ENCODE peak calls at places on chromosomes 11 and 22, in nine cellular contexts. One of them, this sample, is unnamed.

GRCh38 chr11:2420502-2421225 is 20.1 kb downstream of the TSSC4 start:
- DNase-seq in sigmoid colon: peak
- DNase-seq in upper lobe of left lung: peak
- DNase-seq in GM23338: peak
- DNase-seq in stomach: peak
- DNase-seq in prostate gland: peak
- DNase-seq in spleen: peak
- DNase-seq in SK-N-SH: peak
- DNase-seq in transverse colon: peak
- DNase-seq in this sample: no peak

GRCh38 chr11:1501421-1502167 is 15.0 kb upstream of the MOB2 start:
- DNase-seq in stomach: no peak
- DNase-seq in SK-N-SH: no peak
- DNase-seq in spleen: peak
- DNase-seq in upper lobe of left lung: peak
- DNase-seq in transverse colon: no peak
- DNase-seq in sigmoid colon: no peak
- DNase-seq in GM23338: no peak
- DNase-seq in prostate gland: no peak
- DNase-seq in this sample: no peak

GRCh38 chr22:24768537-24769374 is 5.8 kb downstream of the PIWIL3 start:
- DNase-seq in GM23338: peak
- DNase-seq in prostate gland: peak
- DNase-seq in SK-N-SH: peak
- DNase-seq in sigmoid colon: peak
- DNase-seq in stomach: peak
- DNase-seq in upper lobe of left lung: no peak
- DNase-seq in spleen: no peak
- DNase-seq in transverse colon: peak
- DNase-seq in this sample: peak

GRCh38 chr22:36333632-36334031 is 54.1 kb downstream of the MYH9 start:
- DNase-seq in SK-N-SH: no peak
- DNase-seq in transverse colon: no peak
- DNase-seq in GM23338: no peak
- DNase-seq in sigmoid colon: no peak
- DNase-seq in stomach: peak
- DNase-seq in prostate gland: peak
- DNase-seq in upper lobe of left lung: no peak
- DNase-seq in spleen: no peak
- DNase-seq in this sample: no peak

GRCh38 chr11:61035086-61035835 is 63.8 kb downstream of the CD6 start:
- DNase-seq in transverse colon: no peak
- DNase-seq in GM23338: no peak
- DNase-seq in SK-N-SH: no peak
- DNase-seq in sigmoid colon: peak
- DNase-seq in spleen: peak
- DNase-seq in stomach: no peak
- DNase-seq in prostate gland: no peak
- DNase-seq in upper lobe of left lung: no peak
- DNase-seq in this sample: no peak

GRCh38 chr11:32615422-32615821 is 31.8 kb downstream of the EIF3M start:
- DNase-seq in sigmoid colon: no peak
- DNase-seq in GM23338: peak
- DNase-seq in spleen: no peak
- DNase-seq in SK-N-SH: no peak
- DNase-seq in prostate gland: no peak
- DNase-seq in stomach: no peak
- DNase-seq in upper lobe of left lung: no peak
- DNase-seq in transverse colon: no peak
- DNase-seq in this sample: no peak

GRCh38 chr11:76155455-76156232 is 50.7 kb downstream of the WNT11 start:
- DNase-seq in spleen: no peak
- DNase-seq in SK-N-SH: peak
- DNase-seq in transverse colon: no peak
- DNase-seq in GM23338: no peak
- DNase-seq in sigmoid colon: no peak
- DNase-seq in stomach: no peak
- DNase-seq in upper lobe of left lung: no peak
- DNase-seq in prostate gland: no peak
- DNase-seq in this sample: no peak

GRCh38 chr22:24894220-24894975 is 52.1 kb downstream of the LHFPL7 start:
- DNase-seq in upper lobe of left lung: no peak
- DNase-seq in GM23338: peak
- DNase-seq in stomach: peak
- DNase-seq in transverse colon: peak
- DNase-seq in spleen: no peak
- DNase-seq in sigmoid colon: peak
- DNase-seq in SK-N-SH: peak
- DNase-seq in prostate gland: peak
- DNase-seq in this sample: peak

GRCh38 chr11:73995247-73995646 is 12.6 kb upstream of the UCP2 start:
- DNase-seq in stomach: no peak
- DNase-seq in GM23338: no peak
- DNase-seq in transverse colon: no peak
- DNase-seq in prostate gland: no peak
- DNase-seq in spleen: no peak
- DNase-seq in SK-N-SH: no peak
- DNase-seq in sigmoid colon: no peak
- DNase-seq in upper lobe of left lung: no peak
- DNase-seq in this sample: no peak

GRCh38 chr11:1510928-1511327 is 24.3 kb upstream of the MOB2 start:
- DNase-seq in stomach: no peak
- DNase-seq in spleen: no peak
- DNase-seq in sigmoid colon: no peak
- DNase-seq in upper lobe of left lung: no peak
- DNase-seq in SK-N-SH: no peak
- DNase-seq in prostate gland: no peak
- DNase-seq in transverse colon: no peak
- DNase-seq in GM23338: no peak
- DNase-seq in this sample: no peak

GRCh38 chr22:27925331-27925730 is 6.3 kb upstream of the PITPNB start:
- DNase-seq in upper lobe of left lung: no peak
- DNase-seq in GM23338: no peak
- DNase-seq in stomach: no peak
- DNase-seq in prostate gland: no peak
- DNase-seq in sigmoid colon: no peak
- DNase-seq in transverse colon: no peak
- DNase-seq in SK-N-SH: no peak
- DNase-seq in spleen: no peak
- DNase-seq in this sample: no peak

GRCh38 chr11:6755303-6755952 is 16.3 kb downstream of the OR2AG2 start:
- DNase-seq in GM23338: peak
- DNase-seq in spleen: no peak
- DNase-seq in transverse colon: peak
- DNase-seq in upper lobe of left lung: no peak
- DNase-seq in prostate gland: no peak
- DNase-seq in sigmoid colon: no peak
- DNase-seq in stomach: peak
- DNase-seq in SK-N-SH: peak
- DNase-seq in this sample: no peak

DNA sequence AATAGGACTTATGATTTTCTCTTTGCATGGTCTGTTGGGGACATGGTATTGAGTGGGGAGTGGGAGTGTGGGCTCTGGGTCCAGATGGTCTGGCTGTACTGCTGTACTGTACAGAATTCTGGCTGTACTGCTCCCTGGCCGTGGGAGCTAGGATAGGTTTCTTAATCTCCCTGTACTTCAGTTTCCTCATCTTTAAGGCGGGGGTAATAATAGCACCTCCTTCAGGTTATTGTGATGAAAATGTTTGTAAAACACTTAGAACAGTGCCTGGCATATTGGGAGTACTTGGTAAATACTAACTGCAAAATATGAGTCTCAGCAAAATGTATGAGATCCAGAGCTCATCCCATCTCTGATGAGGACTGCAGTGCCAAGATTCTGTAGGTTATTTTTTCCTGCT is 198.6 kb downstream of the KIF18A start:
- DNase-seq in prostate gland: no peak
- DNase-seq in stomach: no peak
- DNase-seq in sigmoid colon: no peak
- DNase-seq in upper lobe of left lung: no peak
- DNase-seq in GM23338: no peak
- DNase-seq in transverse colon: no peak
- DNase-seq in spleen: no peak
- DNase-seq in SK-N-SH: no peak
- DNase-seq in this sample: no peak
- TF ChIP-seq POLR2AphosphoS5 in prostate gland: no peak
- TF ChIP-seq POLR2AphosphoS5 in stomach: no peak
- TF ChIP-seq POLR2AphosphoS5 in sigmoid colon: no peak
- TF ChIP-seq POLR2AphosphoS5 in upper lobe of left lung: no peak
- TF ChIP-seq POLR2AphosphoS5 in GM23338: no peak
- TF ChIP-seq POLR2AphosphoS5 in transverse colon: no peak
- TF ChIP-seq POLR2AphosphoS5 in spleen: no peak
- TF ChIP-seq POLR2AphosphoS5 in SK-N-SH: no peak
- TF ChIP-seq POLR2AphosphoS5 in this sample: no peak

DNA sequence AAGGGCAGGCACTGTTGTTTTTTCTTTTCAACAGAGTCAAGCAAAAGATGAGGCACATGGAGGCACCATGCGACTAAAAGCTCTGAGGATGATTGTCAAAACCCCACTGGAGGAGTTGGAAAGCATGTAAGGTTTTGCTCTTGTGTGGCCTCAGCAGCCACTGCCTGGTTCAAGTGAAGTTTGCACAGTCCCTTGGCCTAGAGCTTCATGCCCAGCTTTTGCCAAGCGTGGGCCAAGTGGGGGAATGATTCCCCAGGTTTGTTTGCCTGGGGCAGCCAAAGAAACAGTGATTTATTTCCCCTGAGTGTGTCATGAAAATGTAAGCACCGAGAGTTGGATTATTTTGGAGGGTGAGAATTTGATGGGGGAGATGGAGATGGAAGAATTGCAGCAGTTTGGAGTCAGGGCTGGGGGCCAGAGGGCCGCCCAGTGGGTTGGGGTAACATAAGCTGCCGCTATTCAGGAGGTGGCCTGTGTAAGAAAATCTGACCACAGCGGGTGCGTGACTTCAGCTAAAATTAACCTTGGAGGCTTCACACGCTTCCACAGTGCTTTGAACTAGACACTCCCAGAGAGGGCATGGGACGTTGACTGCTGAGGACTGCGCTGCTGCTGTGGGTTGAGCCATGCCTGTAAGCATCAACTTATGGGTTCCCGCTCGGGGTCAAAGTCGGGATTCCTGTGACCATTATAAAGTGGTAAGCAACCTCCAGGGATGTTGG is 100.7 kb downstream of the NAV2 start:
- DNase-seq in prostate gland: no peak
- DNase-seq in SK-N-SH: no peak
- DNase-seq in upper lobe of left lung: no peak
- DNase-seq in sigmoid colon: no peak
- DNase-seq in spleen: no peak
- DNase-seq in GM23338: no peak
- DNase-seq in stomach: no peak
- DNase-seq in transverse colon: no peak
- DNase-seq in this sample: no peak
- TF ChIP-seq POLR2AphosphoS5 in prostate gland: no peak
- TF ChIP-seq POLR2AphosphoS5 in SK-N-SH: no peak
- TF ChIP-seq POLR2AphosphoS5 in upper lobe of left lung: no peak
- TF ChIP-seq POLR2AphosphoS5 in sigmoid colon: no peak
- TF ChIP-seq POLR2AphosphoS5 in spleen: no peak
- TF ChIP-seq POLR2AphosphoS5 in GM23338: no peak
- TF ChIP-seq POLR2AphosphoS5 in stomach: no peak
- TF ChIP-seq POLR2AphosphoS5 in transverse colon: no peak
- TF ChIP-seq POLR2AphosphoS5 in this sample: no peak

GRCh38 chr11:46338988-46339666 is 8.1 kb upstream of the DGKZ start:
- DNase-seq in GM23338: peak
- DNase-seq in upper lobe of left lung: peak
- DNase-seq in stomach: no peak
- DNase-seq in prostate gland: peak
- DNase-seq in SK-N-SH: no peak
- DNase-seq in sigmoid colon: no peak
- DNase-seq in transverse colon: no peak
- DNase-seq in spleen: no peak
- DNase-seq in this sample: no peak

GRCh38 chr11:46335858-46336600 is 11.2 kb upstream of the DGKZ start:
- DNase-seq in upper lobe of left lung: no peak
- DNase-seq in stomach: no peak
- DNase-seq in spleen: no peak
- DNase-seq in prostate gland: no peak
- DNase-seq in SK-N-SH: no peak
- DNase-seq in sigmoid colon: no peak
- DNase-seq in transverse colon: no peak
- DNase-seq in GM23338: no peak
- DNase-seq in this sample: no peak

GRCh38 chr11:46338636-46338987 is 8.7 kb upstream of the DGKZ start:
- DNase-seq in sigmoid colon: no peak
- DNase-seq in stomach: no peak
- DNase-seq in prostate gland: no peak
- DNase-seq in transverse colon: no peak
- DNase-seq in spleen: no peak
- DNase-seq in upper lobe of left lung: no peak
- DNase-seq in GM23338: peak
- DNase-seq in SK-N-SH: no peak
- DNase-seq in this sample: no peak

GRCh38 chr11:46336781-46337180 is 10.5 kb upstream of the DGKZ start:
- DNase-seq in transverse colon: no peak
- DNase-seq in prostate gland: no peak
- DNase-seq in upper lobe of left lung: no peak
- DNase-seq in stomach: no peak
- DNase-seq in SK-N-SH: no peak
- DNase-seq in GM23338: no peak
- DNase-seq in sigmoid colon: no peak
- DNase-seq in spleen: peak
- DNase-seq in this sample: no peak

DNA sequence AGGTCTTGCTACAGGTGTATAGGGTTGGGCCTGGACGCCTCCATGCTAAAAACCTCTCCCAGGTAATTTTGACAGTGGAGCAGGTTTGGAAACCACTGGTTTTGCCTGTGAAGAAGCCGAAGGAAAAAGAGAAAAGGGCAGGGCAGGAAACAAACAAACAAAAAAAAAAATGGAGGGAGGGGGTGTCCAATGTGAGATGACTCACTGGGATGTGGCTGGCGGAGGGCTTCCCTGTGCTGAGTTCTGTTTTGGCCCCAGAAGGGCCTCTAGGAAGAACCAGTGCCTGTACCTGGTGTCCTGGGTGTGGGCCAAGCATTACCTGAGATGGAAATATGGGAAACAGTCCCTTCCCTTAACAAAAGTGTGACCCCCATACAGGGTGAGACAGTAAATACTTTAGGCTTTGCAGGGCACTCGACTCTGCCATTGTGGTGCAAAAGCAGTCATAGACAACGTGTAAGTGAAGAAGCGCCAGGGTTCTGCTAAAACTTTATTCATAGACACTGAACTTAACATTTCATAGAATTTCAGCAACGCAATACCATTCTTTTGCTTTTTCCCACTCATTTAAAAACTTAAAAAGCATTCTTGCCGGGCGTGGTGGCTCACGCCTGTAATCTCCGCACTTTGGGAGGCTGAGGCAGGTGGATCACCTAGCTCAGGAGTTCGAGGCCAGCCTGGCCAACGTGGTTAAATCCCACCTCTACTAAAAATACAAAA is 9.5 kb upstream of the DGKZ start:
- DNase-seq in spleen: no peak
- DNase-seq in SK-N-SH: no peak
- DNase-seq in prostate gland: no peak
- DNase-seq in stomach: no peak
- DNase-seq in transverse colon: no peak
- DNase-seq in upper lobe of left lung: no peak
- DNase-seq in sigmoid colon: no peak
- DNase-seq in GM23338: no peak
- DNase-seq in this sample: no peak
- TF ChIP-seq POLR2AphosphoS5 in spleen: no peak
- TF ChIP-seq POLR2AphosphoS5 in SK-N-SH: no peak
- TF ChIP-seq POLR2AphosphoS5 in prostate gland: no peak
- TF ChIP-seq POLR2AphosphoS5 in stomach: no peak
- TF ChIP-seq POLR2AphosphoS5 in transverse colon: no peak
- TF ChIP-seq POLR2AphosphoS5 in upper lobe of left lung: no peak
- TF ChIP-seq POLR2AphosphoS5 in sigmoid colon: no peak
- TF ChIP-seq POLR2AphosphoS5 in GM23338: no peak
- TF ChIP-seq POLR2AphosphoS5 in this sample: no peak

GRCh38 chr22:50620861-50621490 is 7.0 kb downstream of the ARSA start:
- DNase-seq in upper lobe of left lung: peak
- DNase-seq in prostate gland: no peak
- DNase-seq in stomach: no peak
- DNase-seq in SK-N-SH: no peak
- DNase-seq in sigmoid colon: no peak
- DNase-seq in spleen: peak
- DNase-seq in transverse colon: peak
- DNase-seq in GM23338: no peak
- DNase-seq in this sample: no peak
- TF ChIP-seq POLR2AphosphoS5 in upper lobe of left lung: no peak
- TF ChIP-seq POLR2AphosphoS5 in prostate gland: no peak
- TF ChIP-seq POLR2AphosphoS5 in stomach: no peak
- TF ChIP-seq POLR2AphosphoS5 in SK-N-SH: no peak
- TF ChIP-seq POLR2AphosphoS5 in sigmoid colon: no peak
- TF ChIP-seq POLR2AphosphoS5 in spleen: peak
- TF ChIP-seq POLR2AphosphoS5 in transverse colon: no peak
- TF ChIP-seq POLR2AphosphoS5 in GM23338: no peak
- TF ChIP-seq POLR2AphosphoS5 in this sample: no peak

This sample was measured in breast epithelium.